ENCODE peak calls at places on chromosomes 6 and 20, in eight cellular contexts. D is T-helper 2 cell; V is EL; W is Ammon's horn; S is activated CD8-positive, alpha-beta memory T cell treated with anti-CD3 and anti-CD28 coated beads, Interleukin-2, amount 50 U/mL, for 48 hours; Y is ACHN; I is AG20443; H is activated naive CD8-positive, alpha-beta T cell treated with anti-CD3 and anti-CD28 coated beads for 36 hours. T is an unnamed sample.

GRCh38 chr20:52529856-52530255 is 338.3 kb upstream of the ZFP64 start:
- DNase-seq in W (no peak), D (no peak), Y (peak; percentile 77), V (peak; percentile 7), H (no peak), S (no peak), I (peak; percentile 52), T (no peak)

GRCh38 chr20:48903705-48904104 is 17.8 kb upstream of the ARFGEF2 start:
- DNase-seq in I (no peak), V (no peak), Y (no peak), H (no peak), S (no peak), D (no peak), W (no peak), T (no peak)

GRCh38 chr6:13814938-13815575 is 700 bp upstream of the MCUR1 start:
- DNase-seq in Y (no peak), I (no peak), W (no peak), D (no peak), V (no peak), H (no peak), S (no peak), T (no peak)

GRCh38 chr6:38836585-38836984 is 121.5 kb downstream of the DNAH8 start:
- DNase-seq in H (no peak), D (no peak), V (no peak), I (no peak), Y (no peak), S (no peak), W (no peak), T (no peak)

GRCh38 chr6:138654715-138655634 is 118.6 kb upstream of the CCDC28A start:
- DNase-seq in W (no peak), D (peak; percentile 74), V (peak; percentile 37), Y (peak; percentile 5), I (peak; percentile 44), H (peak; percentile 13), S (no peak), T (no peak)

GRCh38 chr6:46638650-46639049 is 14.0 kb downstream of the CYP39A1 start:
- DNase-seq in D (no peak), Y (no peak), I (no peak), H (no peak), W (no peak), S (no peak), V (no peak), T (no peak)

GRCh38 chr20:34876161-34877001 is at the start of gene ACSS2:
- DNase-seq in Y (peak; percentile 95), I (peak; percentile 96), D (peak; percentile 97), H (peak; percentile 94), S (peak; percentile 100), V (peak; percentile 98), W (peak; percentile 99), T (peak; percentile 93)

GRCh38 chr6:61192610-61193009 is 1093.4 kb downstream of the KHDRBS2 start:
- DNase-seq in D (no peak), W (no peak), Y (no peak), S (no peak), H (no peak), I (no peak), V (no peak), T (no peak)

GRCh38 chr6:157644043-157644810 is 178.8 kb upstream of the SNX9 start:
- DNase-seq in D (peak; percentile 30), I (peak; percentile 75), H (peak; percentile 36), Y (no peak), W (peak; percentile 50), S (no peak), V (peak; percentile 17), T (no peak)

GRCh38 chr6:110419028-110419739 is 3.8 kb upstream of the DDO start:
- DNase-seq in S (no peak), W (no peak), H (no peak), D (no peak), Y (no peak), V (no peak), I (no peak), T (no peak)

GRCh38 chr6:78746457-78746856 is 120.9 kb upstream of the IRAK1BP1 start:
- DNase-seq in Y (no peak), D (no peak), I (no peak), V (peak; percentile 50), S (no peak), H (no peak), W (no peak), T (no peak)

GRCh38 chr20:37956099-37956498 is 53.2 kb downstream of the VSTM2L start:
- DNase-seq in H (no peak), I (no peak), W (no peak), V (no peak), D (no peak), S (peak; percentile 2), Y (no peak), T (no peak)

GRCh38 chr6:119966484-119966883 is 616.9 kb upstream of the MAN1A1 start:
- DNase-seq in Y (no peak), H (peak; percentile 16), V (no peak), S (peak; percentile 61), W (no peak), D (peak; percentile 32), I (no peak), T (no peak)

GRCh38 chr20:11672959-11673358 is 244.7 kb upstream of the BTBD3 start:
- DNase-seq in I (no peak), V (no peak), D (no peak), H (no peak), S (no peak), W (no peak), Y (no peak), T (no peak)

GRCh38 chr6:36686668-36687513 is 8.4 kb downstream of the CDKN1A start:
- DNase-seq in V (peak; percentile 33), H (no peak), Y (peak; percentile 23), I (no peak), S (no peak), W (no peak), D (no peak), T (no peak)

T was measured in effector memory CD4-positive, alpha-beta T cell.